ENCODE peak calls at places on chromosomes 2 and 18, in nine cellular contexts. N is GM23338, P is fibroblast of pulmonary artery, M is lower lobe of right lung, H is HFF-Myc, X is tibial artery, C is adrenal gland, O is breast epithelium, L is cardiac muscle cell. Q is an unnamed sample.

GRCh38 chr2:203394519-203395227 is 66.5 kb downstream of the ABI2 start:
- DNase-seq in X (no peak), C (no peak), P (peak), L (peak), O (no peak), N (peak), M (no peak), H (no peak), Q (no peak)

GRCh38 chr2:48467637-48468036 is 62.3 kb upstream of the STON1 start:
- DNase-seq in X (no peak), L (no peak), M (no peak), C (no peak), N (no peak), P (no peak), O (no peak), H (no peak), Q (no peak)

GRCh38 chr18:60022671-60023276 is 123.0 kb downstream of the PMAIP1 start:
- DNase-seq in X (no peak), O (no peak), C (no peak), H (no peak), N (no peak), M (no peak), L (no peak), P (no peak), Q (no peak)

GRCh38 chr2:18988557-18989232 is 369.7 kb downstream of the OSR1 start:
- DNase-seq in M (no peak), C (no peak), P (no peak), X (no peak), L (peak), H (no peak), O (no peak), N (peak), Q (no peak)

GRCh38 chr2:216690451-216691209 is 4.7 kb downstream of the IGFBP5 start:
- DNase-seq in P (peak), C (no peak), O (no peak), H (no peak), N (peak), L (peak), X (peak), M (no peak), Q (no peak)

GRCh38 chr2:241726459-241726858 is 8.0 kb upstream of the D2HGDH start:
- DNase-seq in C (no peak), P (no peak), M (no peak), L (no peak), X (no peak), O (no peak), H (no peak), N (no peak), Q (no peak)

GRCh38 chr18:34806527-34806926 is 96.4 kb downstream of the DTNA start:
- DNase-seq in L (peak), M (no peak), O (no peak), P (peak), H (no peak), N (no peak), X (no peak), C (no peak), Q (no peak)

GRCh38 chr2:19971691-19972090 is 18.2 kb downstream of the WDR35 start:
- DNase-seq in X (no peak), M (no peak), N (no peak), H (no peak), P (peak), O (no peak), C (no peak), L (peak), Q (no peak)

GRCh38 chr2:30252723-30253688 is 21.7 kb downstream of the LBH start:
- DNase-seq in N (no peak), P (peak), O (no peak), C (peak), M (no peak), X (peak), L (peak), H (no peak), Q (peak)

GRCh38 chr2:228527481-228527880 is 346.0 kb upstream of the SPHKAP start:
- DNase-seq in L (no peak), O (no peak), N (no peak), M (no peak), H (no peak), X (no peak), C (no peak), P (peak), Q (no peak)

GRCh38 chr18:8857806-8858205 is 152.4 kb downstream of the MTCL1 start:
- DNase-seq in X (no peak), H (no peak), O (no peak), L (no peak), C (no peak), N (no peak), P (no peak), M (no peak), Q (no peak)

GRCh38 chr2:237627463-237628321 is at the start of gene LRRFIP1:
- DNase-seq in M (no peak), P (no peak), C (peak), N (peak), L (peak), H (no peak), O (no peak), X (no peak), Q (peak)

GRCh38 chr2:30915485-30915884 is 108.2 kb upstream of the CAPN13 start:
- DNase-seq in N (peak), X (no peak), P (no peak), C (peak), L (no peak), O (no peak), H (no peak), M (peak), Q (peak)

GRCh38 chr2:129722306-129723020 is 257.0 kb upstream of the RAB6C start:
- DNase-seq in H (no peak), C (no peak), M (no peak), O (no peak), N (peak), L (no peak), P (no peak), X (no peak), Q (no peak)

GRCh38 chr2:240960963-240961876 is 37.2 kb upstream of the SNED1 start:
- DNase-seq in N (no peak), O (peak), C (peak), H (no peak), L (peak), P (peak), X (no peak), M (no peak), Q (no peak)

GRCh38 chr2:65856928-65857327 is 424.5 kb upstream of the SPRED2 start:
- DNase-seq in M (no peak), L (no peak), O (no peak), X (no peak), N (no peak), P (no peak), H (no peak), C (no peak), Q (no peak)

GRCh38 chr2:118965737-118966136 is 23.7 kb downstream of the MARCO start:
- DNase-seq in N (no peak), C (no peak), X (no peak), L (no peak), P (no peak), M (no peak), O (no peak), H (no peak), Q (no peak)

GRCh38 chr2:57740905-57741304 is 305.7 kb upstream of the VRK2 start:
- DNase-seq in P (no peak), O (no peak), M (no peak), L (no peak), H (no peak), C (no peak), X (no peak), N (no peak), Q (no peak)

GRCh38 chr2:165074884-165075283 is 119.6 kb upstream of the SLC38A11 start:
- DNase-seq in M (no peak), P (no peak), C (no peak), O (no peak), H (no peak), L (no peak), N (no peak), X (no peak), Q (no peak)

GRCh38 chr2:181623159-181623558 is 33.7 kb downstream of the CERKL start:
- DNase-seq in O (no peak), P (no peak), C (no peak), L (no peak), X (no peak), N (no peak), H (no peak), M (no peak), Q (no peak)

GRCh38 chr2:6986251-6986893 is 69.2 kb downstream of the RNF144A start:
- DNase-seq in O (no peak), C (no peak), X (no peak), H (no peak), L (peak), P (peak), M (no peak), N (peak), Q (no peak)

GRCh38 chr18:2847341-2848144 is 737 bp downstream of the EMILIN2 start:
- DNase-seq in C (no peak), L (peak), N (peak), X (peak), M (peak), H (no peak), O (no peak), P (peak), Q (no peak)

GRCh38 chr18:61657066-61657732 is 235.6 kb downstream of the RNF152 start:
- DNase-seq in M (no peak), C (no peak), N (no peak), H (no peak), X (no peak), L (no peak), O (no peak), P (no peak), Q (no peak)

GRCh38 chr2:229835601-229836283 is 86.1 kb downstream of the TRIP12 start:
- DNase-seq in O (no peak), P (no peak), L (peak), M (no peak), H (no peak), C (no peak), X (no peak), N (no peak), Q (no peak)

GRCh38 chr2:26807788-26808460 is 22.1 kb downstream of the CENPA start:
- DNase-seq in H (peak), M (no peak), X (no peak), L (peak), P (peak), C (no peak), O (no peak), N (peak), Q (no peak)

GRCh38 chr2:234243871-234244565 is 193.5 kb downstream of the SPP2 start:
- DNase-seq in C (no peak), L (peak), O (no peak), X (no peak), N (no peak), P (no peak), H (no peak), M (no peak), Q (no peak)

GRCh38 chr2:586518-587370 is 90.5 kb downstream of the TMEM18 start:
- DNase-seq in X (no peak), O (no peak), C (no peak), L (no peak), H (no peak), M (no peak), N (no peak), P (no peak), Q (peak)

GRCh38 chr2:74511104-74511989 is 2.9 kb upstream of the TLX2 start:
- DNase-seq in L (no peak), C (no peak), H (no peak), O (no peak), X (no peak), P (no peak), N (no peak), M (no peak), Q (no peak)

GRCh38 chr2:217588266-217588665 is 414.5 kb downstream of the TNS1 start:
- DNase-seq in M (no peak), P (no peak), X (no peak), L (no peak), O (no peak), C (no peak), H (no peak), N (no peak), Q (no peak)

GRCh38 chr2:86673011-86673410 is 47.1 kb upstream of the RMND5A start:
- DNase-seq in O (no peak), M (no peak), C (no peak), N (no peak), L (no peak), X (no peak), P (no peak), H (no peak), Q (no peak)
- H3K4me3 ChIP-seq in O (no peak), M (no peak), C (no peak), N (no peak), L (no peak), X (no peak), P (no peak), H (no peak), Q (no peak)

DNA sequence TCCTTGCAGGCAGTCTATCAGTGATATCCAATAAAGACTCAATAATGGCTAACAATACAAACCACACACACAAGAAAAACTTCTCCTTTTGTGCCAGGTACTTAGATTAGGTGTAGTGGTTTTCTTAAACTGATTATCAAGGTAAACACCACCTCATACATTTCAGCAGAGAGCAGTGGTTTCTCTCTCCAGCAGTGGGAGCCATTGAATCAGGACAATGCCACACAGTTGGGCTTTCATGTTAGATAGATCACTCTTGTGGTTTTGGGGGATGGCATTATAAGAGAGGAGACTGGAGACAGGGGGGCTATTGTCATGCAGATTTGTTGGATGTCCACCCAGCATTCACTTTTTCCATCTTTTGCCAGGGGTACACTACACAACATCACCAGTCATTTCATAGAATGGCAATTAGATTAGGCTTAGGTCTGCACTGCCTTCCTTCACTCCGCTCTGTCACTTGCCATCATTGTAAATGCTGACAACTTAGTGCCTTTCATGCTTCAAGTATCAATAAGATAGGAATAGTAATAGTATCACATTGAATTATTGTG is 13.6 kb upstream of the IRS1 start:
- DNase-seq in M (no peak), L (no peak), N (peak), C (no peak), H (no peak), O (no peak), P (no peak), X (no peak), Q (no peak)
- TF ChIP-seq CTCF in M (no peak), L (peak), N (peak), C (peak), H (peak), O (no peak), P (peak), X (no peak), Q (peak)

GRCh38 chr2:195498176-195498575 is 158.8 kb upstream of the SLC39A10 start:
- DNase-seq in H (no peak), P (peak), O (no peak), N (peak), M (no peak), C (peak), X (no peak), L (peak), Q (no peak)

GRCh38 chr2:195495966-195496365 is 161.1 kb upstream of the SLC39A10 start:
- DNase-seq in H (no peak), P (no peak), X (no peak), L (no peak), O (no peak), C (no peak), N (no peak), M (no peak), Q (no peak)

GRCh38 chr2:195496991-195497390 is 160.0 kb upstream of the SLC39A10 start:
- DNase-seq in M (no peak), L (no peak), X (no peak), C (no peak), P (no peak), N (no peak), O (no peak), H (no peak), Q (no peak)

GRCh38 chr2:195494452-195494851 is 162.6 kb upstream of the SLC39A10 start:
- DNase-seq in N (no peak), H (no peak), P (no peak), L (no peak), C (no peak), O (no peak), X (no peak), M (no peak), Q (no peak)

DNA sequence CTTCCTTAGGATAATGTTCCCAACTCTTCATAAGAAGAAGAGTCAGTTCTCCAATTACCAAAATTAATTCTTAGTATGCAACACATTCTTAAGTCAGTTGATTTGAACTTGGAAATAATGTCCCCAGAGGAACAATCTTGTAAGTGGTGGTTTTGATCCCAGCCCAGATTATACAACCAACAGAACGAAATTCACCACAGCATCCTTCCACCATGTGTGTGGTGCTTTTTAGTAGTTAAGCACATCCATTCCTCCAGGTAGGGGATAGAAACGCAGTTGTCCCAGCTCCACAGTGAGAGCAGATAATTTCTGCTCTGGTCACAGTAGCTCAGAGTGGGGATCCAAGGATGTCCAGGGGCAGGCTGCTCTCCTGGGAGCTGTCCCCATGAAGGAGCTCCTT is 161.7 kb upstream of the SLC39A10 start:
- DNase-seq in C (no peak), M (no peak), X (no peak), H (no peak), O (no peak), N (no peak), L (no peak), P (no peak), Q (no peak)
- H3K4me3 ChIP-seq in C (no peak), M (no peak), X (no peak), H (no peak), O (no peak), N (no peak), L (no peak), P (no peak), Q (no peak)

GRCh38 chr2:135424849-135425248 is 106.2 kb downstream of the ZRANB3 start:
- DNase-seq in N (no peak), P (no peak), O (no peak), X (no peak), C (no peak), H (no peak), L (peak), M (no peak), Q (no peak)
- TF ChIP-seq CTCF in N (no peak), P (no peak), O (no peak), X (no peak), C (no peak), H (no peak), L (no peak), M (no peak), Q (peak)

DNA sequence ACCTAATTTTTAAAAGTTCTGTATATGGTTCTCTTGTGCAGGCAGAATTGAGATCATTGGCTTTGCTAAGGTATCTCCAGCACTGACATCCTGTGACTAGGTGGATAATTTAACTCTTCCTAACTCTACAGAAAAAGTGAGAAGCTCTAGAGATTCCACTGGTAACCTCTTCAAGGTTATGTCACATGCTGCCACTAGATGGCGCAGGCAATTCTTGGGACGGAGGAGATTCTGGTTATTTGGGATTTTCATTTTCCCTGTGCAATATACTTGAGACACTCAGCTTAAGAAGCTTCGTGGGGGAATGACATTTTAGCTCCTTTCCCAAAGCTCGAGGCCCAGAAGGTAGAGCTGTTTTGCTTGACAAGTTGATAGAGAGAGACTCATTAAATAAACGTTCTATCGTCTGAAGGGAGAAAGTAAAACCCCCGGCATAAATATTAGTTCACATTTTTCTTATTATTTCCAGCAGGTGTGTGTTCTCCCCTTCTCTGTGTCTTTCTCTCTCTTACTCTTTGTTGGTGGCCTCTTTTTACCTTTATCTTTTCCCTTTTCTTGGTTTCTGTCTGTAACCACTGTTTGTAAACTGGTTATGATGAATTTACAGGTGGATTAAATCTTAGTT is 26.6 kb upstream of the LANCL1 start:
- DNase-seq in O (no peak), C (peak), M (no peak), N (peak), L (peak), H (peak), X (no peak), P (peak), Q (no peak)
- H3K4me3 ChIP-seq in O (peak), C (no peak), M (peak), N (no peak), L (no peak), H (no peak), X (peak), P (no peak), Q (no peak)

GRCh38 chr2:67215214-67215613 is 181.9 kb upstream of the ETAA1 start:
- DNase-seq in H (peak), C (peak), M (peak), O (no peak), N (peak), L (peak), P (peak), X (no peak), Q (no peak)
- TF ChIP-seq CTCF in H (peak), C (peak), M (peak), O (no peak), N (peak), L (peak), P (peak), X (no peak), Q (peak)

GRCh38 chr2:162013514-162014205 is 60.4 kb downstream of the DPP4 start:
- DNase-seq in N (no peak), L (no peak), X (no peak), H (no peak), C (no peak), M (no peak), O (no peak), P (no peak), Q (no peak)

GRCh38 chr2:162016080-162016479 is 57.9 kb downstream of the DPP4 start:
- DNase-seq in P (no peak), N (no peak), H (no peak), O (no peak), X (no peak), C (no peak), M (no peak), L (peak), Q (no peak)

GRCh38 chr2:162017233-162017632 is 56.8 kb downstream of the DPP4 start:
- DNase-seq in N (no peak), P (no peak), H (no peak), X (no peak), O (no peak), L (no peak), C (no peak), M (no peak), Q (no peak)

GRCh38 chr2:162012565-162012869 is 61.5 kb downstream of the DPP4 start:
- DNase-seq in M (no peak), O (no peak), X (no peak), L (no peak), P (no peak), N (no peak), C (no peak), H (no peak), Q (no peak)

DNA sequence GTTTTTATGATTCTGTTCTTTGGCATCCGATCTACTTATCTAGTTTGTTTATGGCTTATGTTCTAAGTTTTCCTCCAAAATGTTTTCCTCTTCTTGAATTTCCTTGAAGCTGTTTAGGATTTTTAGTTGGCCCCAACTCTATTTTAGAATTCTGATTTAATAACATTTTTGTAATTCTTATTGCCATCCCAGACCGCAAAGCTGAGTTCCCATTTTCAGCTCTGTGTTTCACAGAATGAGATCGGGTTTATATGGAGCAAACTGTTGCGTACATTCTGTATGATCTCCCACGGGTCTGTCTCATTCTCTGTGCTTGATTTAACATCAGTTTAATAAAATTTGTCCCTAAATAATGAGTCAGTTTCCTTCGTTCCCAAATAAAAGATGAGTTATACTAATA is 59.3 kb downstream of the DPP4 start:
- DNase-seq in H (no peak), N (no peak), C (no peak), P (peak), M (no peak), L (peak), X (no peak), O (no peak), Q (no peak)
- H3K4me3 ChIP-seq in H (no peak), N (no peak), C (no peak), P (no peak), M (no peak), L (no peak), X (no peak), O (no peak), Q (no peak)

Q was measured in PC-9.